ENCODE peak calls at places on chromosomes 5 and 9, in six cellular contexts. One of them, this sample, is unnamed.

GRCh38 chr5:165620394-165620793 is 2115.0 kb downstream of the MAT2B start:
- DNase-seq in K562: no peak
- DNase-seq in GM12878: no peak
- DNase-seq in HepG2: no peak
- DNase-seq in H1: no peak
- DNase-seq in SK-N-SH: no peak
- DNase-seq in this sample: no peak

GRCh38 chr5:56851258-56851941 is 36.1 kb downstream of the MAP3K1 start:
- DNase-seq in GM12878: no peak
- DNase-seq in K562: no peak
- DNase-seq in SK-N-SH: no peak
- DNase-seq in HepG2: no peak
- DNase-seq in H1: no peak
- DNase-seq in this sample: no peak

GRCh38 chr5:118557103-118557805 is 431.1 kb downstream of the DTWD2 start:
- DNase-seq in SK-N-SH: no peak
- DNase-seq in H1: no peak
- DNase-seq in HepG2: peak; percentile 7
- DNase-seq in GM12878: no peak
- DNase-seq in K562: no peak
- DNase-seq in this sample: no peak

GRCh38 chr9:19379697-19380046 is 364 bp downstream of the RPS6 start:
- DNase-seq in GM12878: no peak
- DNase-seq in K562: peak; percentile 44
- DNase-seq in H1: no peak
- DNase-seq in HepG2: no peak
- DNase-seq in SK-N-SH: peak; percentile 54
- DNase-seq in this sample: no peak

GRCh38 chr5:32710859-32711692 is at the start of gene NPR3:
- DNase-seq in SK-N-SH: peak; percentile 27
- DNase-seq in H1: no peak
- DNase-seq in K562: no peak
- DNase-seq in GM12878: no peak
- DNase-seq in HepG2: no peak
- DNase-seq in this sample: no peak

GRCh38 chr5:67234671-67235176 is 38.1 kb upstream of the CD180 start:
- DNase-seq in GM12878: no peak
- DNase-seq in HepG2: peak; percentile 39
- DNase-seq in SK-N-SH: no peak
- DNase-seq in H1: no peak
- DNase-seq in K562: no peak
- DNase-seq in this sample: no peak

GRCh38 chr5:65395526-65396155 is 86.1 kb downstream of the ADAMTS6 start:
- DNase-seq in HepG2: no peak
- DNase-seq in SK-N-SH: no peak
- DNase-seq in K562: no peak
- DNase-seq in H1: no peak
- DNase-seq in GM12878: no peak
- DNase-seq in this sample: no peak

GRCh38 chr9:26746357-26747072 is 146.1 kb downstream of the CAAP1 start:
- DNase-seq in SK-N-SH: no peak
- DNase-seq in GM12878: peak; percentile 76
- DNase-seq in K562: no peak
- DNase-seq in HepG2: peak; percentile 70
- DNase-seq in H1: peak; percentile 46
- DNase-seq in this sample: peak; percentile 41

GRCh38 chr9:108534741-108535140 is 321.0 kb downstream of the ACTL7B start:
- DNase-seq in GM12878: no peak
- DNase-seq in HepG2: no peak
- DNase-seq in K562: no peak
- DNase-seq in H1: no peak
- DNase-seq in SK-N-SH: no peak
- DNase-seq in this sample: peak; percentile 26

GRCh38 chr9:34929506-34930102 is 28.5 kb upstream of the PHF24 start:
- DNase-seq in K562: peak; percentile 13
- DNase-seq in SK-N-SH: peak; percentile 59
- DNase-seq in H1: peak; percentile 13
- DNase-seq in HepG2: peak; percentile 23
- DNase-seq in GM12878: no peak
- DNase-seq in this sample: peak; percentile 23

GRCh38 chr9:14418262-14419200 is 104.6 kb upstream of the NFIB start:
- DNase-seq in H1: no peak
- DNase-seq in SK-N-SH: no peak
- DNase-seq in HepG2: no peak
- DNase-seq in GM12878: no peak
- DNase-seq in K562: no peak
- DNase-seq in this sample: no peak

GRCh38 chr9:129520082-129520481 is 100.8 kb downstream of the C9orf50 start:
- DNase-seq in HepG2: no peak
- DNase-seq in K562: no peak
- DNase-seq in SK-N-SH: no peak
- DNase-seq in H1: no peak
- DNase-seq in GM12878: no peak
- DNase-seq in this sample: no peak

GRCh38 chr5:98179791-98180755 is 593.4 kb upstream of the RGMB start:
- DNase-seq in K562: no peak
- DNase-seq in GM12878: no peak
- DNase-seq in H1: no peak
- DNase-seq in HepG2: no peak
- DNase-seq in SK-N-SH: no peak
- DNase-seq in this sample: no peak

GRCh38 chr5:54869691-54870090 is 115.7 kb downstream of the ESM1 start:
- DNase-seq in K562: no peak
- DNase-seq in H1: no peak
- DNase-seq in SK-N-SH: no peak
- DNase-seq in GM12878: no peak
- DNase-seq in HepG2: no peak
- DNase-seq in this sample: no peak

GRCh38 chr5:145441228-145441627 is 393.9 kb downstream of the PRELID2 start:
- DNase-seq in SK-N-SH: no peak
- DNase-seq in GM12878: no peak
- DNase-seq in K562: no peak
- DNase-seq in H1: no peak
- DNase-seq in HepG2: no peak
- DNase-seq in this sample: no peak

GRCh38 chr5:145443366-145443765 is 391.8 kb downstream of the PRELID2 start:
- DNase-seq in K562: no peak
- DNase-seq in HepG2: no peak
- DNase-seq in SK-N-SH: no peak
- DNase-seq in H1: no peak
- DNase-seq in GM12878: no peak
- DNase-seq in this sample: no peak

GRCh38 chr5:145433077-145433476 is 402.1 kb downstream of the PRELID2 start:
- DNase-seq in H1: no peak
- DNase-seq in HepG2: no peak
- DNase-seq in K562: no peak
- DNase-seq in SK-N-SH: no peak
- DNase-seq in GM12878: no peak
- DNase-seq in this sample: no peak

DNA sequence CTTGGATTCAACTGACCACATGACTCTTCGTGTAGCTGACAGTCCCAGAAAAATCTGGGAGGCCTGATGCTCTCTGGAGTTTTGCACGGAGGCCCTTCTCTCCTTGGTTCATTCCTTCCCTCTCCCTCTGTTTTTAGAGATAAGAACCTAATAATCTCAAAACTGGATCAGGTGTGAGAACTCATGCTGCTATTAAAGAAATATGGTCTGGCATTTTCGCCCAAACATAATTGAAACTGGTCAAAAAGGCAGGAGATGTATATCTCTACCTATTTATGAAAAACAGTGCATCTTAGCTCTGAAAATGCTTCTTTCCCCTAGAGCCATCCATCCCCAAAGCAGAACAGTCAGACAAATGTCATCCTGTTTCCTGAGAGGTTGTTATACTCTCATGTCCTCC is 397.5 kb downstream of the PRELID2 start:
- DNase-seq in SK-N-SH: no peak
- DNase-seq in GM12878: no peak
- DNase-seq in HepG2: no peak
- DNase-seq in K562: no peak
- DNase-seq in H1: no peak
- DNase-seq in this sample: no peak
- TF ChIP-seq SIN3A in SK-N-SH: no peak
- TF ChIP-seq SIN3A in GM12878: no peak
- TF ChIP-seq SIN3A in HepG2: no peak
- TF ChIP-seq SIN3A in K562: no peak
- TF ChIP-seq SIN3A in H1: no peak
- TF ChIP-seq SIN3A in this sample: no peak

GRCh38 chr5:96476654-96477053 is 43.6 kb upstream of the PCSK1 start:
- DNase-seq in SK-N-SH: no peak
- DNase-seq in HepG2: no peak
- DNase-seq in H1: no peak
- DNase-seq in K562: no peak
- DNase-seq in GM12878: no peak
- DNase-seq in this sample: no peak

GRCh38 chr5:96470825-96471224 is 37.8 kb upstream of the PCSK1 start:
- DNase-seq in K562: no peak
- DNase-seq in GM12878: no peak
- DNase-seq in H1: no peak
- DNase-seq in SK-N-SH: no peak
- DNase-seq in HepG2: no peak
- DNase-seq in this sample: no peak

GRCh38 chr5:96478983-96479382 is 45.9 kb upstream of the PCSK1 start:
- DNase-seq in K562: no peak
- DNase-seq in HepG2: no peak
- DNase-seq in GM12878: no peak
- DNase-seq in SK-N-SH: no peak
- DNase-seq in H1: no peak
- DNase-seq in this sample: no peak

GRCh38 chr5:96468956-96469355 is 35.9 kb upstream of the PCSK1 start:
- DNase-seq in H1: no peak
- DNase-seq in SK-N-SH: no peak
- DNase-seq in GM12878: no peak
- DNase-seq in K562: no peak
- DNase-seq in HepG2: no peak
- DNase-seq in this sample: no peak

DNA sequence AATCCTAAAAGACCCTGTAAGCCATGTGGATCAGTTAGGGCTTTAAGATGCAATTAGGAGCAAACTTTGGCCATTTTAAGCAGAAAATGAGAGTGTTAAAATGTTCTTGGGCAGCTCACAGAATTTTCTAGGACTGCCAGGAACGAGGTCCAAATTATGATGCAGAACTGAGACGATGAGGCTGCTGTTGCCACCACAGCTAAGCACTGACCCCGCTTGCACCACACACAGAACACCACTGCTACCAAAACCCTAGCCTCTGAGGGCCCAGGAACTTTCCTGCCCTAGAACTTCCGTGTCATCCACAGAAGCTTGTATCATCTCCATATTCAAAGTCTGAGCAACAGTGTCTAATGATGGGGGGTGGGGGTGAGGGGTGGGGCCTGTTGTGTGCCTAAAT is 41.0 kb upstream of the PCSK1 start:
- DNase-seq in GM12878: no peak
- DNase-seq in HepG2: no peak
- DNase-seq in SK-N-SH: no peak
- DNase-seq in H1: no peak
- DNase-seq in K562: no peak
- DNase-seq in this sample: no peak
- TF ChIP-seq MAX in GM12878: no peak
- TF ChIP-seq MAX in HepG2: no peak
- TF ChIP-seq MAX in SK-N-SH: no peak
- TF ChIP-seq MAX in H1: no peak
- TF ChIP-seq MAX in K562: no peak
- TF ChIP-seq MAX in this sample: no peak

DNA sequence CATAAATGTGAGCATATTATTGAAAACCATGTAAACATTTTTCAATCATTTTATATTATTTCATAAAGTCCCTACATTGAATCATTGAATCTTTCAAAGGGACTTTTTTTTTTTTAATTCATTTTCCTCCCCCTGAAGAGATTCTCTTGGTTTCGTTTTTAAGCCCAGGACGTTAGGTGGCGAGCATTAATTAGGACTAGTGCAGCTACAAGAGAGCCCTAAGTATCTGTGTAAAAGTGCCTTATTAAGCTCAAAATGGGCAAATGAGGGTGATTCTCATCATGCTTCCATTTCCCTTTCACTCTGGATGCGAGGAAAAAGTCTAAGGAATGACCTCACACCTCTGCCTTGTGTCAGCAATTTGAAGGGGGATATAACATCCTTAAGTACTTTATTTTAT is 517.9 kb upstream of the ITGA1 start:
- DNase-seq in SK-N-SH: no peak
- DNase-seq in GM12878: no peak
- DNase-seq in H1: no peak
- DNase-seq in K562: no peak
- DNase-seq in HepG2: no peak
- DNase-seq in this sample: no peak
- H2AFZ ChIP-seq in SK-N-SH: no peak overlapping the region
- H2AFZ ChIP-seq in GM12878: no peak overlapping the region
- H2AFZ ChIP-seq in H1: peak overlapping the region; percentile 29
- H2AFZ ChIP-seq in K562: no peak overlapping the region
- H2AFZ ChIP-seq in HepG2: no peak overlapping the region
- H2AFZ ChIP-seq in this sample: peak overlapping the region; percentile 3

DNA sequence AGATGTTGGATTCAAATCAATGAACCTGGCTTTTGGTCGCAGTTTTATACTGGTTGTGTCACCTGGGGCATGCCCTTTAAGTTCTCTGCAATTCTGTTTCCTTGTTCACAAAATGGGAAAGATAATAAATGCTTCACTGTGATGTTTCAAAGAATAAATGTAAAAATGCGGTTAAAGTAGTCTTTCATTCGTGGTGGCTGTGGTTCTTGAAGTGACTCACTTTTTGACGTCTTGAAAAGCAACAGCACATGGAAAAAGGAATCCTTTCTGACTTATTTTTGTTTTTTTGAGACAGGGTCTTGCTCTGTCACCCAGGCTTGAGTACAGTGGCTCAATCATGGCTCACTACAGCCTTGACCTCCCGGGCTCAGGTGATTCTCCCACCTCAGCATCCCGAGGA is 88.4 kb upstream of the SLIT3 start:
- DNase-seq in GM12878: no peak
- DNase-seq in K562: no peak
- DNase-seq in H1: no peak
- DNase-seq in SK-N-SH: no peak
- DNase-seq in HepG2: no peak
- DNase-seq in this sample: no peak
- TF ChIP-seq SIN3A in GM12878: no peak
- TF ChIP-seq SIN3A in K562: no peak
- TF ChIP-seq SIN3A in H1: no peak
- TF ChIP-seq SIN3A in SK-N-SH: no peak
- TF ChIP-seq SIN3A in HepG2: no peak
- TF ChIP-seq SIN3A in this sample: no peak

GRCh38 chr9:111730937-111731567 is 63.7 kb downstream of the SHOC1 start:
- DNase-seq in SK-N-SH: no peak
- DNase-seq in H1: no peak
- DNase-seq in GM12878: no peak
- DNase-seq in HepG2: peak; percentile 20
- DNase-seq in K562: no peak
- DNase-seq in this sample: no peak
- TF ChIP-seq MAX in SK-N-SH: no peak
- TF ChIP-seq MAX in H1: no peak
- TF ChIP-seq MAX in GM12878: no peak
- TF ChIP-seq MAX in HepG2: no peak
- TF ChIP-seq MAX in K562: no peak
- TF ChIP-seq MAX in this sample: no peak

This sample was measured in HCT116.